ENCODE peak calls at places on chromosomes 3 and 15, in five cellular contexts. One of them, this sample, is unnamed.

GRCh38 chr15:94175420-94175819 is 55.9 kb upstream of the MCTP2 start:
- DNase-seq in psoas muscle: no peak
- DNase-seq in endothelial cell of umbilical vein: no peak
- DNase-seq in K562: no peak
- DNase-seq in uterus: no peak
- DNase-seq in this sample: no peak

GRCh38 chr15:70190965-70191364 is 93.2 kb upstream of the TLE3 start:
- DNase-seq in uterus: no peak
- DNase-seq in endothelial cell of umbilical vein: no peak
- DNase-seq in psoas muscle: no peak
- DNase-seq in K562: no peak
- DNase-seq in this sample: no peak

GRCh38 chr3:69866988-69867720 is 127.9 kb downstream of the MITF start:
- DNase-seq in K562: no peak
- DNase-seq in uterus: no peak
- DNase-seq in psoas muscle: no peak
- DNase-seq in endothelial cell of umbilical vein: no peak
- DNase-seq in this sample: no peak

GRCh38 chr15:100934735-100935134 is 15.6 kb downstream of the LRRK1 start:
- DNase-seq in uterus: no peak
- DNase-seq in K562: no peak
- DNase-seq in psoas muscle: no peak
- DNase-seq in endothelial cell of umbilical vein: no peak
- DNase-seq in this sample: no peak

GRCh38 chr15:99492716-99493115 is 73.1 kb upstream of the MEF2A start:
- DNase-seq in psoas muscle: no peak
- DNase-seq in uterus: no peak
- DNase-seq in endothelial cell of umbilical vein: no peak
- DNase-seq in K562: no peak
- DNase-seq in this sample: no peak

GRCh38 chr3:58518304-58518789 is 18.6 kb downstream of the ACOX2 start:
- DNase-seq in uterus: no peak
- DNase-seq in K562: no peak
- DNase-seq in psoas muscle: no peak
- DNase-seq in endothelial cell of umbilical vein: no peak
- DNase-seq in this sample: no peak

GRCh38 chr3:159860727-159861126 is 127.9 kb upstream of the IL12A start:
- DNase-seq in uterus: no peak
- DNase-seq in psoas muscle: no peak
- DNase-seq in endothelial cell of umbilical vein: peak
- DNase-seq in K562: no peak
- DNase-seq in this sample: no peak

GRCh38 chr3:147906275-147906674 is 497.1 kb downstream of the ZIC1 start:
- DNase-seq in endothelial cell of umbilical vein: no peak
- DNase-seq in K562: no peak
- DNase-seq in uterus: no peak
- DNase-seq in psoas muscle: no peak
- DNase-seq in this sample: no peak

GRCh38 chr3:193955719-193956118 is 180.2 kb upstream of the HES1 start:
- DNase-seq in endothelial cell of umbilical vein: no peak
- DNase-seq in uterus: no peak
- DNase-seq in psoas muscle: no peak
- DNase-seq in K562: no peak
- DNase-seq in this sample: no peak

GRCh38 chr3:42020681-42021307 is 58.9 kb upstream of the ULK4 start:
- DNase-seq in uterus: no peak
- DNase-seq in endothelial cell of umbilical vein: peak
- DNase-seq in K562: no peak
- DNase-seq in psoas muscle: no peak
- DNase-seq in this sample: no peak

GRCh38 chr3:8942115-8942514 is 21.2 kb downstream of the RAD18 start:
- DNase-seq in uterus: no peak
- DNase-seq in K562: no peak
- DNase-seq in psoas muscle: no peak
- DNase-seq in endothelial cell of umbilical vein: no peak
- DNase-seq in this sample: no peak

GRCh38 chr3:186622651-186623310 is 9.9 kb downstream of the AHSG start:
- DNase-seq in uterus: no peak
- DNase-seq in endothelial cell of umbilical vein: no peak
- DNase-seq in psoas muscle: no peak
- DNase-seq in K562: no peak
- DNase-seq in this sample: no peak

GRCh38 chr3:66504761-66505641 is 4.2 kb upstream of the LRIG1 start:
- DNase-seq in psoas muscle: no peak
- DNase-seq in K562: no peak
- DNase-seq in endothelial cell of umbilical vein: no peak
- DNase-seq in uterus: no peak
- DNase-seq in this sample: no peak

GRCh38 chr3:55720614-55721013 is 233.5 kb upstream of the WNT5A start:
- DNase-seq in endothelial cell of umbilical vein: no peak
- DNase-seq in K562: no peak
- DNase-seq in psoas muscle: no peak
- DNase-seq in uterus: no peak
- DNase-seq in this sample: no peak
- TF ChIP-seq CTCF in endothelial cell of umbilical vein: no peak
- TF ChIP-seq CTCF in K562: no peak
- TF ChIP-seq CTCF in psoas muscle: no peak
- TF ChIP-seq CTCF in uterus: no peak
- TF ChIP-seq CTCF in this sample: peak

GRCh38 chr3:25429960-25430941 is 2.2 kb downstream of the RARB start:
- DNase-seq in endothelial cell of umbilical vein: peak
- DNase-seq in K562: no peak
- DNase-seq in psoas muscle: no peak
- DNase-seq in uterus: no peak
- DNase-seq in this sample: no peak
- H3K4me3 ChIP-seq in endothelial cell of umbilical vein: peak
- H3K4me3 ChIP-seq in K562: no peak
- H3K4me3 ChIP-seq in psoas muscle: peak
- H3K4me3 ChIP-seq in uterus: peak
- H3K4me3 ChIP-seq in this sample: peak

GRCh38 chr3:136734382-136735070 is 17.7 kb downstream of the STAG1 start:
- DNase-seq in K562: no peak
- DNase-seq in endothelial cell of umbilical vein: peak
- DNase-seq in uterus: no peak
- DNase-seq in psoas muscle: no peak
- DNase-seq in this sample: no peak
- TF ChIP-seq CTCF in K562: peak
- TF ChIP-seq CTCF in endothelial cell of umbilical vein: peak
- TF ChIP-seq CTCF in uterus: no peak
- TF ChIP-seq CTCF in psoas muscle: no peak
- TF ChIP-seq CTCF in this sample: no peak

GRCh38 chr3:16290007-16290826 is 25.2 kb downstream of the OXNAD1 start:
- DNase-seq in endothelial cell of umbilical vein: peak
- DNase-seq in uterus: peak
- DNase-seq in K562: peak
- DNase-seq in psoas muscle: no peak
- DNase-seq in this sample: no peak

GRCh38 chr3:16289144-16289889 is 24.3 kb downstream of the OXNAD1 start:
- DNase-seq in uterus: no peak
- DNase-seq in endothelial cell of umbilical vein: no peak
- DNase-seq in psoas muscle: no peak
- DNase-seq in K562: peak
- DNase-seq in this sample: no peak

GRCh38 chr3:16288664-16289063 is 23.7 kb downstream of the OXNAD1 start:
- DNase-seq in K562: no peak
- DNase-seq in psoas muscle: peak
- DNase-seq in uterus: no peak
- DNase-seq in endothelial cell of umbilical vein: no peak
- DNase-seq in this sample: no peak

GRCh38 chr3:16286672-16287604 is 21.9 kb downstream of the OXNAD1 start:
- DNase-seq in psoas muscle: no peak
- DNase-seq in uterus: no peak
- DNase-seq in K562: peak
- DNase-seq in endothelial cell of umbilical vein: no peak
- DNase-seq in this sample: no peak

GRCh38 chr3:16286161-16286560 is 21.1 kb downstream of the OXNAD1 start:
- DNase-seq in uterus: no peak
- DNase-seq in endothelial cell of umbilical vein: no peak
- DNase-seq in psoas muscle: no peak
- DNase-seq in K562: no peak
- DNase-seq in this sample: no peak
- H3K4me3 ChIP-seq in uterus: no peak
- H3K4me3 ChIP-seq in endothelial cell of umbilical vein: no peak
- H3K4me3 ChIP-seq in psoas muscle: no peak
- H3K4me3 ChIP-seq in K562: no peak
- H3K4me3 ChIP-seq in this sample: no peak